ENCODE peak calls at places on chromosome 17, in ten cellular contexts. C is lung, K is PC-9, G is neural crest cell, H is fibroblast of the aortic adventitia, T is kidney epithelial cell, J is Peyer's patch, D is right lobe of liver, W is fibroblast of lung, M is A673. V is an unnamed sample.

GRCh38 chr17:20999044-20999573 is 43.7 kb downstream of the USP22 start:
- DNase-seq in C (no peak), K (no peak), G (no peak), H (peak; percentile 26), T (no peak), J (no peak), D (no peak), W (peak; percentile 45), M (no peak), V (no peak)

GRCh38 chr17:39675390-39676082 is 7.3 kb downstream of the PNMT start:
- DNase-seq in C (no peak), K (peak; percentile 9), G (no peak), H (no peak), T (no peak), J (no peak), D (no peak), W (no peak), M (no peak), V (no peak)

GRCh38 chr17:47621293-47622178 is 28.2 kb upstream of the KPNB1 start:
- DNase-seq in C (no peak), K (peak; percentile 70), G (no peak), H (peak; percentile 88), T (peak; percentile 84), J (no peak), D (no peak), W (peak; percentile 95), M (peak; percentile 73), V (no peak)

GRCh38 chr17:56203430-56203829 is 50.2 kb downstream of the ANKFN1 start:
- DNase-seq in C (no peak), K (no peak), G (no peak), H (peak; percentile 13), T (no peak), J (no peak), D (no peak), W (no peak), M (peak; percentile 30), V (no peak)

GRCh38 chr17:14295676-14296075 is 5.2 kb upstream of the HS3ST3B1 start:
- DNase-seq in C (no peak), K (no peak), G (no peak), H (no peak), T (no peak), J (no peak), D (no peak), W (no peak), M (no peak), V (no peak)

GRCh38 chr17:80416260-80416939 is 1.4 kb downstream of the ENDOV start:
- DNase-seq in C (no peak), K (no peak), G (no peak), H (no peak), T (no peak), J (no peak), D (no peak), W (no peak), M (no peak), V (no peak)

GRCh38 chr17:67241719-67242341 is 3.2 kb downstream of the HELZ start:
- DNase-seq in C (no peak), K (no peak), G (no peak), H (no peak), T (no peak), J (no peak), D (no peak), W (no peak), M (no peak), V (no peak)

GRCh38 chr17:69388791-69389442 is 25.6 kb upstream of the MAP2K6 start:
- DNase-seq in C (no peak), K (no peak), G (no peak), H (no peak), T (no peak), J (no peak), D (no peak), W (no peak), M (peak; percentile 20), V (no peak)

GRCh38 chr17:83126275-83126930 is 47.0 kb downstream of the METRNL start:
- DNase-seq in C (no peak), K (no peak), G (no peak), H (no peak), T (no peak), J (no peak), D (no peak), W (no peak), M (no peak), V (no peak)

GRCh38 chr17:38922538-38923291 is 2.7 kb upstream of the LASP1NB start:
- DNase-seq in C (peak; percentile 65), K (peak; percentile 38), G (no peak), H (peak; percentile 88), T (no peak), J (peak; percentile 16), D (peak; percentile 73), W (peak; percentile 65), M (peak; percentile 64), V (no peak)

GRCh38 chr17:75771334-75772281 is 6.6 kb upstream of the GALK1 start:
- DNase-seq in C (no peak), K (no peak), G (no peak), H (peak; percentile 41), T (no peak), J (no peak), D (peak; percentile 84), W (no peak), M (no peak), V (no peak)
- TF ChIP-seq CTCF in C (no peak), K (no peak), G (no peak), H (peak; percentile 13), T (no peak), J (no peak), D (peak; percentile 15), W (peak; percentile 10), M (no peak), V (no peak)

DNA sequence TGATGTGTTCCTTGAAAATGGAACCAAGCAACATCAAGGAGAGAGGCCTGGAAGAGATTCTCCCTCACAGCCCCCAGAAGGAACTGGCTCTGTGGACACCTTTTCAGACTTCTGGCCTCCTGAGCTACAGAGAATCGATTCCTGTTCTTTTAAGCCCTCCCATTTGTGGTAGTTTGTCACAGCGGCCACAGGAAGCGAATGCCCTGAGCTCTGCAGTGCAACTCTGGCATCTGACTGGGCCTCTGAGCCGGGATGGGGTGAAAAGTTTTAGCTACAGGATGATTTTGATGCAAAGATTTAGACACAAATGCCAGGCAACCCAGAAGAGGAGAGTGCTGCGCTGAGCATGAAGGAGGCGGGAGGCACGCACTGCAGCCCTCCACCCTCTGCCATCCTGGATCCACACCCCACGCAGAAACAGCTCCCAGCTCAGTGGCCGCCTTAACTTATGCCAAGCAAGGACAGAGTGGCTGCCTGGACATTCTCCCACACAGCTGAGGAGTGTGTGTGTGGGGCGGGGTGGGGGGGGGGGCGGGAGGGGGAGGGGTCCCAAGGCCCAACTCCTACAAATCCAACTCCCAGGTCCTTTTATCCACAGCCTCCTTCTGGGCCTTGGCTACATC is 2.2 kb downstream of the TIMP2 start:
- DNase-seq in C (no peak), K (no peak), G (no peak), H (no peak), T (no peak), J (no peak), D (no peak), W (no peak), M (no peak), V (no peak)
- TF ChIP-seq CTCF in C (no peak), K (no peak), G (no peak), H (no peak), T (no peak), J (no peak), D (no peak), W (no peak), M (no peak), V (no peak)

GRCh38 chr17:11871773-11872172 is 125.5 kb downstream of the ZNF18 start:
- DNase-seq in C (no peak), K (no peak), G (no peak), H (no peak), T (no peak), J (no peak), D (no peak), W (no peak), M (no peak), V (no peak)
- TF ChIP-seq CTCF in C (no peak), K (no peak), G (no peak), H (no peak), T (no peak), J (no peak), D (no peak), W (no peak), M (peak; percentile 31), V (no peak)

GRCh38 chr17:6381526-6382135 is 53.3 kb downstream of the AIPL1 start:
- DNase-seq in C (no peak), K (no peak), G (no peak), H (no peak), T (no peak), J (no peak), D (no peak), W (no peak), M (peak; percentile 66), V (no peak)
- TF ChIP-seq CTCF in C (no peak), K (no peak), G (no peak), H (no peak), T (no peak), J (no peak), D (no peak), W (no peak), M (no peak), V (no peak)